ENCODE peak calls at places on chromosomes 4 and X, in five cellular contexts. One of them, this sample, is unnamed.

GRCh38 chr4:122219356-122219755 is 67.2 kb downstream of the BLTP1 start:
- DNase-seq in Caco-2: no peak
- DNase-seq in PC-3: no peak
- DNase-seq in ovary: no peak
- DNase-seq in kidney: no peak
- DNase-seq in this sample: no peak

GRCh38 chr4:153114771-153115321 is 89.4 kb upstream of the TRIM2 start:
- DNase-seq in Caco-2: no peak
- DNase-seq in PC-3: peak
- DNase-seq in ovary: no peak
- DNase-seq in kidney: no peak
- DNase-seq in this sample: no peak

GRCh38 chr4:122576261-122577188 is 44.3 kb downstream of the IL21 start:
- DNase-seq in Caco-2: no peak
- DNase-seq in PC-3: peak
- DNase-seq in ovary: no peak
- DNase-seq in kidney: no peak
- DNase-seq in this sample: no peak

GRCh38 chr4:168795346-168795745 is 214.7 kb downstream of the CBR4 start:
- DNase-seq in Caco-2: no peak
- DNase-seq in PC-3: no peak
- DNase-seq in ovary: no peak
- DNase-seq in kidney: no peak
- DNase-seq in this sample: no peak

GRCh38 chr4:48047421-48047844 is 30.9 kb downstream of the NIPAL1 start:
- DNase-seq in Caco-2: no peak
- DNase-seq in PC-3: no peak
- DNase-seq in ovary: no peak
- DNase-seq in kidney: no peak
- DNase-seq in this sample: no peak

GRCh38 chr4:41887821-41888699 is 47.2 kb upstream of the TMEM33 start:
- DNase-seq in Caco-2: no peak
- DNase-seq in PC-3: peak
- DNase-seq in ovary: no peak
- DNase-seq in kidney: no peak
- DNase-seq in this sample: no peak

GRCh38 chr4:113170818-113171468 is 121.5 kb downstream of the ANK2 start:
- DNase-seq in Caco-2: peak
- DNase-seq in PC-3: no peak
- DNase-seq in ovary: no peak
- DNase-seq in kidney: no peak
- DNase-seq in this sample: no peak

GRCh38 chrX:146854281-146854680 is 39.7 kb upstream of the CXorf51A start:
- DNase-seq in Caco-2: no peak
- DNase-seq in PC-3: no peak
- DNase-seq in ovary: no peak
- DNase-seq in kidney: no peak
- DNase-seq in this sample: no peak

GRCh38 chr4:16265820-16266219 is 39.5 kb upstream of the TAPT1 start:
- DNase-seq in Caco-2: no peak
- DNase-seq in PC-3: no peak
- DNase-seq in ovary: no peak
- DNase-seq in kidney: no peak
- DNase-seq in this sample: no peak

GRCh38 chr4:121690001-121690400 is 6.8 kb downstream of the ANXA5 start:
- DNase-seq in Caco-2: no peak
- DNase-seq in PC-3: peak
- DNase-seq in ovary: no peak
- DNase-seq in kidney: no peak
- DNase-seq in this sample: no peak

GRCh38 chr4:15805583-15806517 is 27.7 kb downstream of the CD38 start:
- DNase-seq in Caco-2: no peak
- DNase-seq in PC-3: peak
- DNase-seq in ovary: no peak
- DNase-seq in kidney: no peak
- DNase-seq in this sample: no peak

GRCh38 chrX:17527135-17527701 is 152.2 kb downstream of the NHS start:
- DNase-seq in Caco-2: no peak
- DNase-seq in PC-3: peak
- DNase-seq in ovary: peak
- DNase-seq in kidney: peak
- DNase-seq in this sample: no peak

GRCh38 chrX:139691493-139691842 is 16.5 kb downstream of the MCF2 start:
- DNase-seq in Caco-2: no peak
- DNase-seq in PC-3: no peak
- DNase-seq in ovary: peak
- DNase-seq in kidney: no peak
- DNase-seq in this sample: no peak

GRCh38 chr4:133559987-133560386 is 410.9 kb downstream of the PCDH10 start:
- DNase-seq in Caco-2: no peak
- DNase-seq in PC-3: no peak
- DNase-seq in ovary: no peak
- DNase-seq in kidney: no peak
- DNase-seq in this sample: no peak

GRCh38 chr4:52751349-52751911 is at the start of gene ERVMER34-1:
- DNase-seq in Caco-2: peak
- DNase-seq in PC-3: peak
- DNase-seq in ovary: peak
- DNase-seq in kidney: peak
- DNase-seq in this sample: no peak

GRCh38 chr4:26326791-26327190 is 6.0 kb downstream of the RBPJ start:
- DNase-seq in Caco-2: no peak
- DNase-seq in PC-3: peak
- DNase-seq in ovary: no peak
- DNase-seq in kidney: no peak
- DNase-seq in this sample: no peak

GRCh38 chr4:140924761-140925392 is 168.7 kb upstream of the TBC1D9 start:
- DNase-seq in Caco-2: no peak
- DNase-seq in PC-3: no peak
- DNase-seq in ovary: no peak
- DNase-seq in kidney: no peak
- DNase-seq in this sample: no peak

GRCh38 chr4:89298788-89299152 is 8.8 kb downstream of the GPRIN3 start:
- DNase-seq in Caco-2: no peak
- DNase-seq in PC-3: peak
- DNase-seq in ovary: no peak
- DNase-seq in kidney: no peak
- DNase-seq in this sample: no peak

GRCh38 chr4:187451776-187452175 is 543.8 kb upstream of the ZFP42 start:
- DNase-seq in Caco-2: no peak
- DNase-seq in PC-3: no peak
- DNase-seq in ovary: no peak
- DNase-seq in kidney: no peak
- DNase-seq in this sample: no peak

GRCh38 chr4:185020863-185021761 is 2.8 kb downstream of the HELT start:
- DNase-seq in Caco-2: no peak
- DNase-seq in PC-3: no peak
- DNase-seq in ovary: no peak
- DNase-seq in kidney: no peak
- DNase-seq in this sample: no peak

GRCh38 chrX:133655262-133655913 is 240.1 kb upstream of the GPC4 start:
- DNase-seq in Caco-2: no peak
- DNase-seq in PC-3: no peak
- DNase-seq in ovary: no peak
- DNase-seq in kidney: no peak
- DNase-seq in this sample: no peak

GRCh38 chr4:117777721-117778120 is 256.6 kb upstream of the NDST3 start:
- DNase-seq in Caco-2: no peak
- DNase-seq in PC-3: peak
- DNase-seq in ovary: no peak
- DNase-seq in kidney: no peak
- DNase-seq in this sample: no peak

GRCh38 chr4:149911995-149912394 is 96.4 kb upstream of the IQCM start:
- DNase-seq in Caco-2: no peak
- DNase-seq in PC-3: no peak
- DNase-seq in ovary: no peak
- DNase-seq in kidney: no peak
- DNase-seq in this sample: no peak

GRCh38 chr4:141395919-141396318 is 175.2 kb downstream of the ZNF330 start:
- DNase-seq in Caco-2: no peak
- DNase-seq in PC-3: no peak
- DNase-seq in ovary: no peak
- DNase-seq in kidney: no peak
- DNase-seq in this sample: no peak

GRCh38 chrX:15151267-15152196 is 118.4 kb downstream of the ASB9 start:
- DNase-seq in Caco-2: no peak
- DNase-seq in PC-3: peak
- DNase-seq in ovary: no peak
- DNase-seq in kidney: no peak
- DNase-seq in this sample: no peak

GRCh38 chr4:73917081-73917501 is 47.9 kb downstream of the CXCL1 start:
- DNase-seq in Caco-2: no peak
- DNase-seq in PC-3: peak
- DNase-seq in ovary: no peak
- DNase-seq in kidney: no peak
- DNase-seq in this sample: no peak

GRCh38 chr4:124641715-124642380 is 70.7 kb downstream of the ANKRD50 start:
- DNase-seq in Caco-2: no peak
- DNase-seq in PC-3: peak
- DNase-seq in ovary: no peak
- DNase-seq in kidney: no peak
- DNase-seq in this sample: no peak

GRCh38 chrX:23732704-23733103 is 10.4 kb downstream of the ACOT9 start:
- DNase-seq in Caco-2: no peak
- DNase-seq in PC-3: no peak
- DNase-seq in ovary: no peak
- DNase-seq in kidney: no peak
- DNase-seq in this sample: no peak

GRCh38 chr4:41064953-41065352 is 149.4 kb downstream of the APBB2 start:
- DNase-seq in Caco-2: no peak
- DNase-seq in PC-3: no peak
- DNase-seq in ovary: no peak
- DNase-seq in kidney: no peak
- DNase-seq in this sample: no peak

GRCh38 chrX:49286581-49286980 is 16.9 kb upstream of the GAGE10 start:
- DNase-seq in Caco-2: no peak
- DNase-seq in PC-3: no peak
- DNase-seq in ovary: no peak
- DNase-seq in kidney: no peak
- DNase-seq in this sample: no peak

GRCh38 chrX:49286136-49286535 is 16.5 kb downstream of the PPP1R3F start:
- DNase-seq in Caco-2: no peak
- DNase-seq in PC-3: no peak
- DNase-seq in ovary: no peak
- DNase-seq in kidney: no peak
- DNase-seq in this sample: no peak

GRCh38 chrX:49284212-49284611 is 14.6 kb downstream of the PPP1R3F start:
- DNase-seq in Caco-2: no peak
- DNase-seq in PC-3: no peak
- DNase-seq in ovary: no peak
- DNase-seq in kidney: no peak
- DNase-seq in this sample: no peak

GRCh38 chrX:49278081-49278480 is 8.5 kb downstream of the PPP1R3F start:
- DNase-seq in Caco-2: no peak
- DNase-seq in PC-3: no peak
- DNase-seq in ovary: no peak
- DNase-seq in kidney: no peak
- DNase-seq in this sample: no peak

DNA sequence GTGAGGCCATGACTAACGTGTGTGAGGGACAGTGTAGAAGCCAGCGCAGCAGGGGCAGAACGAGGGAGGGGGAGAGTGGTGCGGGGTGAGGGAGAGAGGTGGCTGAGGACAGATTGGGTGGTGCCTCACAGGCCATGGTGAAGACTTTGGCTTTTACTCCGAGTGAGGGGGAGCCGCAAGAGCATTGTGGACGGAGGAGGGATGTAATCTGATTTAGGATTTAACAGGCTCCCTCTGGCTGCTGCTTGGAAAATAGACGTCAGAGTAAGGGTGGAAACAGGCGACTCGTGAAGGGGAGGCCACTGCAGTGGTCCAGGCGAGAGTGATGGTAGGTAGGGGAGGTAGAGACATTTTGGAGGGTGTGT is 13.0 kb downstream of the PPP1R3F start:
- DNase-seq in Caco-2: no peak
- DNase-seq in PC-3: no peak
- DNase-seq in ovary: peak
- DNase-seq in kidney: no peak
- DNase-seq in this sample: no peak
- TF ChIP-seq CTCF in Caco-2: no peak
- TF ChIP-seq CTCF in PC-3: no peak
- TF ChIP-seq CTCF in ovary: no peak
- TF ChIP-seq CTCF in kidney: no peak
- TF ChIP-seq CTCF in this sample: peak

DNA sequence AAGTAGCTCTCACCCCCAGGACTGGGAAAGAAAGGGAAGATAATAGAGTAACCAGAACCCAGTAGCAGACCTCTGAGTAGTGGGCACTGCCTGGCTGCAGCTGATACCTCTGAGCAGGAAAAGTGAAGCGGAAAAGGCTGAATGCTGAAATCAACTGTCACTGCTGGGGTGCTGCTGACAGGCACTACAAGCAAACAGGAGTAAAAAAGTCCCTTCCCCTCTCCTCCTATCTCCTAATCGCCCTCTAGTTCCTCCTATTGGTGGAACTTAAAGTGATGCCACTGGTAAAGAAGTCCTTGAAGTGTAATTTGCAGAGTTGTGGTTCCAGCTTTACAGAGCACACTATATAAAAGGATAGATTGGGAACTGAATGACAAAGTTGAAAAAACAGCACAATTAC is 32.8 kb upstream of the GLRB start:
- DNase-seq in Caco-2: no peak
- DNase-seq in PC-3: peak
- DNase-seq in ovary: no peak
- DNase-seq in kidney: no peak
- DNase-seq in this sample: no peak
- TF ChIP-seq CTCF in Caco-2: no peak
- TF ChIP-seq CTCF in PC-3: peak
- TF ChIP-seq CTCF in ovary: no peak
- TF ChIP-seq CTCF in kidney: no peak
- TF ChIP-seq CTCF in this sample: peak

DNA sequence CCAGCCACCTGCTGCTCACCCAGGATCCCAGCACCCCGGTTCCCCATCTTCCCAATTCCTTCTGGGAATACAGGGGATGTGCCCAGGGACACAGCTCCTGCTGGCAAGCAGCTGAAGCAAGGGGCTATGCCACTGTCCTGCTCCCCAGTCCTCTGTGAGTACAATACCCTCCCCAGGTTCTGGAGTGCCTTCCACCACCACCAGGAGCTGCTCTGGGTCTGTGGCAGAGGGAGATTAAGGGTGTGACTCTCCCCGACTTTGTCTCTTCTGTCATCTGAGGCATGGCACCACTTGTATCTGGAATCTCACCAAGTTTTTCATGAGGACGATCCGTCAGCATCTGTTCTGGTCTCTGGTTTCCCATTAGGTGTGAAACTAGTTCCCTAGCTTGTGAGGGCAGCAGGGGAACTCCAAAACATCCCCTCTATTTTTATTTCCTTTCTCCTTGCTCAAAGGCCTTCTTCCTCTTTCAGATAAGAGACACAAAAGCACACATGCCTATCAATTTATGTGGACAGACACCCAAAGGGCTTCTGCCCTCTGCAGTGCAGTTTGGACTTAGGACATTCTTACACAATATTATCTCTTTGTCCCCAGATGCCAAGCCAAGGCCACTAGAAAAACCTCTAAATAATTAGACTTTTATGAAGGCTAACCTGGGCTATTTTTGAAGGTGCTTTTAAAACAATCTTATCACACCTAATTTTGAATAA is 26.8 kb downstream of the MGST2 start:
- DNase-seq in Caco-2: peak
- DNase-seq in PC-3: no peak
- DNase-seq in ovary: no peak
- DNase-seq in kidney: no peak
- DNase-seq in this sample: no peak
- TF ChIP-seq CTCF in Caco-2: peak
- TF ChIP-seq CTCF in PC-3: no peak
- TF ChIP-seq CTCF in ovary: no peak
- TF ChIP-seq CTCF in kidney: peak
- TF ChIP-seq CTCF in this sample: no peak

GRCh38 chrX:155938132-155938531 is 57.0 kb downstream of the VAMP7 start:
- DNase-seq in Caco-2: no peak
- DNase-seq in PC-3: no peak
- DNase-seq in ovary: no peak
- DNase-seq in kidney: no peak
- DNase-seq in this sample: no peak
- TF ChIP-seq CTCF in Caco-2: no peak
- TF ChIP-seq CTCF in PC-3: no peak
- TF ChIP-seq CTCF in ovary: no peak
- TF ChIP-seq CTCF in kidney: no peak
- TF ChIP-seq CTCF in this sample: no peak